ENCODE peak calls at places on chromosomes 11 and 22, in five cellular contexts. One of them, this sample, is unnamed.

GRCh38 chr11:44502506-44502905 is 63.0 kb upstream of the CD82 start:
- DNase-seq in neuronal stem cell: no peak
- DNase-seq in H9: no peak
- DNase-seq in mesenchymal stem cell: no peak
- DNase-seq in H1: no peak
- DNase-seq in this sample: no peak

GRCh38 chr11:65594991-65595920 is at the start of gene KCNK7:
- DNase-seq in neuronal stem cell: no peak
- DNase-seq in H9: no peak
- DNase-seq in mesenchymal stem cell: no peak
- DNase-seq in H1: no peak
- DNase-seq in this sample: no peak

GRCh38 chr11:30992513-30992849 is 377.1 kb downstream of the DCDC1 start:
- DNase-seq in neuronal stem cell: no peak
- DNase-seq in H9: no peak
- DNase-seq in mesenchymal stem cell: no peak
- DNase-seq in H1: no peak
- DNase-seq in this sample: no peak

GRCh38 chr11:46918087-46918751 is at the start of gene LRP4:
- DNase-seq in neuronal stem cell: no peak
- DNase-seq in H9: peak; percentile 65
- DNase-seq in mesenchymal stem cell: peak; percentile 57
- DNase-seq in H1: no peak
- DNase-seq in this sample: no peak

GRCh38 chr22:41933411-41934177 is 7.0 kb upstream of the TNFRSF13C start:
- DNase-seq in neuronal stem cell: no peak
- DNase-seq in H9: no peak
- DNase-seq in mesenchymal stem cell: no peak
- DNase-seq in H1: no peak
- DNase-seq in this sample: no peak

GRCh38 chr22:41939981-41940852 is 6.7 kb downstream of the CENPM start:
- DNase-seq in neuronal stem cell: no peak
- DNase-seq in H9: no peak
- DNase-seq in mesenchymal stem cell: peak; percentile 29
- DNase-seq in H1: no peak
- DNase-seq in this sample: no peak

GRCh38 chr11:64358907-64359711 is at the start of gene RPS6KA4:
- DNase-seq in neuronal stem cell: peak; percentile 57
- DNase-seq in H9: no peak
- DNase-seq in mesenchymal stem cell: peak; percentile 72
- DNase-seq in H1: no peak
- DNase-seq in this sample: peak; percentile 91

GRCh38 chr11:47924184-47924671 is 56.1 kb upstream of the PTPRJ start:
- DNase-seq in neuronal stem cell: no peak
- DNase-seq in H9: no peak
- DNase-seq in mesenchymal stem cell: peak; percentile 88
- DNase-seq in H1: no peak
- DNase-seq in this sample: peak; percentile 84

GRCh38 chr22:37563153-37564081 is 3.1 kb downstream of the CDC42EP1 start:
- DNase-seq in neuronal stem cell: no peak
- DNase-seq in H9: no peak
- DNase-seq in mesenchymal stem cell: peak; percentile 96
- DNase-seq in H1: no peak
- DNase-seq in this sample: peak; percentile 86

GRCh38 chr11:6862961-6863360 is at the start of gene OR10A2:
- DNase-seq in neuronal stem cell: no peak
- DNase-seq in H9: peak; percentile 31
- DNase-seq in mesenchymal stem cell: no peak
- DNase-seq in H1: no peak
- DNase-seq in this sample: no peak

GRCh38 chr11:46918778-46919513 is 596 bp upstream of the LRP4 start:
- DNase-seq in neuronal stem cell: no peak
- DNase-seq in H9: peak; percentile 57
- DNase-seq in mesenchymal stem cell: peak; percentile 32
- DNase-seq in H1: no peak
- DNase-seq in this sample: no peak

GRCh38 chr11:77340501-77340900 is 39.0 kb upstream of the GDPD4 start:
- DNase-seq in neuronal stem cell: no peak
- DNase-seq in H9: no peak
- DNase-seq in mesenchymal stem cell: no peak
- DNase-seq in H1: no peak
- DNase-seq in this sample: no peak

GRCh38 chr11:122020902-122021301 is 95.1 kb downstream of the BLID start:
- DNase-seq in neuronal stem cell: no peak
- DNase-seq in H9: no peak
- DNase-seq in mesenchymal stem cell: peak; percentile 42
- DNase-seq in H1: no peak
- DNase-seq in this sample: no peak

GRCh38 chr11:61369372-61370348 is 7.5 kb downstream of the TMEM138 start:
- DNase-seq in neuronal stem cell: no peak
- DNase-seq in H9: no peak
- DNase-seq in mesenchymal stem cell: peak; percentile 63
- DNase-seq in H1: no peak
- DNase-seq in this sample: peak; percentile 43

GRCh38 chr11:70230840-70231710 is 28.0 kb downstream of the FADD start:
- DNase-seq in neuronal stem cell: no peak
- DNase-seq in H9: no peak
- DNase-seq in mesenchymal stem cell: no peak
- DNase-seq in H1: no peak
- DNase-seq in this sample: no peak
- H2BK12ac ChIP-seq in neuronal stem cell: no peak overlapping the region
- H2BK12ac ChIP-seq in H9: no peak overlapping the region
- H2BK12ac ChIP-seq in mesenchymal stem cell: no peak overlapping the region
- H2BK12ac ChIP-seq in H1: peak overlapping the region; percentile 65
- H2BK12ac ChIP-seq in this sample: no peak overlapping the region

GRCh38 chr11:116424615-116425261 is 348.0 kb downstream of the BUD13 start:
- DNase-seq in neuronal stem cell: no peak
- DNase-seq in H9: no peak
- DNase-seq in mesenchymal stem cell: no peak
- DNase-seq in H1: no peak
- DNase-seq in this sample: no peak

GRCh38 chr11:116427337-116427902 is 345.4 kb downstream of the BUD13 start:
- DNase-seq in neuronal stem cell: no peak
- DNase-seq in H9: no peak
- DNase-seq in mesenchymal stem cell: no peak
- DNase-seq in H1: no peak
- DNase-seq in this sample: no peak

GRCh38 chr11:116426761-116427160 is 346.0 kb downstream of the BUD13 start:
- DNase-seq in neuronal stem cell: no peak
- DNase-seq in H9: no peak
- DNase-seq in mesenchymal stem cell: no peak
- DNase-seq in H1: no peak
- DNase-seq in this sample: no peak

GRCh38 chr11:116428638-116428975 is 344.2 kb downstream of the BUD13 start:
- DNase-seq in neuronal stem cell: no peak
- DNase-seq in H9: no peak
- DNase-seq in mesenchymal stem cell: no peak
- DNase-seq in H1: no peak
- DNase-seq in this sample: no peak

DNA sequence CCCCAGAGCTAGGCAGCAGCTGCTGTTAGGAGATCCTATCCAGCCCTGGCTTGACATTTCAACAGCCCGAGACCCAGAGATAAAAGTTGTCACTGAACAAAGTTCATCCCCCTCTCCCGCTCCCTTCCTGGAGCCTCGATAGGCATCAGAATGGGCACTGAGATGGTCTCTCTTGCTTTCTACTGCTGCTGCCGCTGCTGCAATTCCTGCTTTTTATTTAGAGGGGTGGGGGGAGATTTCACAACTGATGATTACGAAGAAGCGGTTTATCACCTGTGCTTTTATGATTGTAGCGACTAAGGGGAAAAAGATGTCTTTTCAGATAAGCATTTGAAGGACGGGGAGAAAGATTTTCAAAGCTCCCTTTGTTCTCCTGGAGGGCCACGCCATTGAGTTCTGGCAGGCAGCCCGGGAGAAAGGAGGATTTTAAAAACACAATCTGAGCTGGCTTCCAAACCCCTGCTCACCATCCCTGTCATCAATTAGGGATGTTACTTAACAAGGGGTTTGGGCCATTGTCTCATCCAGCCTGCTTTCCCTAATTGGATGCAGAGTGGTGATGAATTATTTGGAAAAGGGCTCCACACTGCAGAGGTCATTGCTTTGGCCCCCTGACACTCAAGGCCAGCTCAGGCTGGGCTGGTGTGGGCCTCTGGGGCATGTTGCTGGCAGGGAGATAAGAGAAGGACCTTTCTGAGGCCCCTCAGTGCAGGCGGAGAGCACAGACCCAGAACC is 344.7 kb downstream of the BUD13 start:
- DNase-seq in neuronal stem cell: peak; percentile 27
- DNase-seq in H9: no peak
- DNase-seq in mesenchymal stem cell: no peak
- DNase-seq in H1: no peak
- DNase-seq in this sample: no peak
- H2BK12ac ChIP-seq in neuronal stem cell: no peak overlapping the region
- H2BK12ac ChIP-seq in H9: no peak overlapping the region
- H2BK12ac ChIP-seq in mesenchymal stem cell: no peak overlapping the region
- H2BK12ac ChIP-seq in H1: peak overlapping the region; percentile 39
- H2BK12ac ChIP-seq in this sample: no peak overlapping the region

GRCh38 chr11:84855846-84856245 is 771.3 kb downstream of the DLG2 start:
- DNase-seq in neuronal stem cell: no peak
- DNase-seq in H9: no peak
- DNase-seq in mesenchymal stem cell: peak; percentile 36
- DNase-seq in H1: no peak
- DNase-seq in this sample: no peak
- H2BK12ac ChIP-seq in neuronal stem cell: no peak overlapping the region
- H2BK12ac ChIP-seq in H9: no peak overlapping the region
- H2BK12ac ChIP-seq in mesenchymal stem cell: no peak overlapping the region
- H2BK12ac ChIP-seq in H1: no peak overlapping the region
- H2BK12ac ChIP-seq in this sample: no peak overlapping the region

DNA sequence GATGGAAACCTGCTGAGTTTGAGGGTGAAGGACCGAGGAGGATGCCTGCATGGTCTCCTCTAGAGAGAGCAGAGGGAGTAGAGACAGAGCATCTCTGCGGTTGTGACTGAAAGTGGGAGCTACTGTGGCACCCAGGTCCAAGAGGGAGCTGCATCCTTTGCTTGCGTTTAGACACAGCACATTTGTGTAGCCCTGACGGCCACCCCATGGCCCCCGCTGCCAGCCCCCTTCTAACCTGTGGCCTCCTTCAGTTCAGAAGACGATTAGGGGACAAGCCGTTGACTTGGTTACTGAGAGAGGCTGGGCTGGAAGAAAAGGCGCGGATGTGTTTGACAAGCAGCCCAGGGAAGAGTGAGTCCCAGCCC is 690.9 kb downstream of the BRD1 start:
- DNase-seq in neuronal stem cell: no peak
- DNase-seq in H9: no peak
- DNase-seq in mesenchymal stem cell: no peak
- DNase-seq in H1: no peak
- DNase-seq in this sample: no peak
- H2BK12ac ChIP-seq in neuronal stem cell: peak overlapping the region; percentile 79
- H2BK12ac ChIP-seq in H9: no peak overlapping the region
- H2BK12ac ChIP-seq in mesenchymal stem cell: no peak overlapping the region
- H2BK12ac ChIP-seq in H1: no peak overlapping the region
- H2BK12ac ChIP-seq in this sample: no peak overlapping the region